ENCODE peak calls at places on chromosomes 7 and 10, in ten cellular contexts. O is activated effector memory CD4-positive, alpha-beta T cell treated with Interleukin-2 at 50 U/mL for 16 hours; M is left ventricle myocardium inferior; R is stimulated activated CD4-positive, alpha-beta T cell treated with anti-CD3 and anti-CD28 coated beads, Interleukin-1b, Interleukin-23, amount 100 ng/mL, for 24 hours; F is iris pigment epithelial cell; Z is caudate nucleus; Q is occipital lobe; D is AG08396; E is lower lobe of right lung; U is NCI-H1105. L is an unnamed sample.

GRCh38 chr10:125641398-125641797 is 41.6 kb downstream of the TEX36 start:
- DNase-seq in D (no peak), Z (no peak), E (no peak), F (no peak), R (no peak), U (no peak), M (no peak), Q (no peak), O (no peak), L (no peak)

GRCh38 chr10:124458874-124459273 is 2.7 kb upstream of the LHPP start:
- DNase-seq in O (no peak), Q (no peak), F (no peak), U (no peak), E (no peak), D (no peak), R (no peak), M (no peak), Z (no peak), L (no peak)

GRCh38 chr10:110919349-110919931 is at the start of gene SHOC2:
- DNase-seq in D (peak), F (peak), Q (peak), E (peak), O (peak), U (peak), M (peak), Z (peak), R (no peak), L (peak)

GRCh38 chr10:26215923-26216576 is 524 bp upstream of the GAD2 start:
- DNase-seq in O (no peak), D (peak), R (no peak), E (peak), F (peak), U (no peak), Q (no peak), M (no peak), Z (peak), L (peak)

GRCh38 chr7:103447073-103447960 is 1.3 kb upstream of the SLC26A5 start:
- DNase-seq in R (no peak), M (no peak), F (peak), Z (no peak), E (no peak), O (no peak), U (peak), Q (no peak), D (peak), L (no peak)

GRCh38 chr10:24215193-24215592 is 6.3 kb downstream of the KIAA1217 start:
- DNase-seq in U (no peak), Q (no peak), E (no peak), Z (no peak), M (no peak), D (no peak), O (no peak), R (no peak), F (peak), L (peak)

GRCh38 chr10:110379831-110380230 is 75.1 kb upstream of the SMNDC1 start:
- DNase-seq in F (no peak), Z (no peak), Q (no peak), U (no peak), E (no peak), D (no peak), M (no peak), R (no peak), O (no peak), L (no peak)

GRCh38 chr10:71241899-71242620 is 29.7 kb downstream of the UNC5B start:
- DNase-seq in Q (no peak), R (no peak), U (no peak), Z (no peak), M (peak), D (peak), O (no peak), E (no peak), F (no peak), L (peak)

GRCh38 chr10:110460111-110460809 is 37.4 kb upstream of the DUSP5 start:
- DNase-seq in E (no peak), Q (no peak), D (no peak), F (no peak), M (peak), O (no peak), R (no peak), Z (peak), U (no peak), L (peak)

GRCh38 chr10:11429439-11430052 is 181.9 kb downstream of the USP6NL start:
- DNase-seq in U (no peak), E (no peak), F (peak), R (no peak), M (no peak), D (no peak), Q (no peak), Z (no peak), O (no peak), L (no peak)

GRCh38 chr10:13685885-13686284 is 99.1 kb downstream of the PRPF18 start:
- DNase-seq in M (peak), Q (no peak), F (no peak), O (no peak), U (no peak), R (no peak), D (no peak), Z (peak), E (no peak), L (peak)

GRCh38 chr7:87331687-87332256 is 13.7 kb upstream of the CROT start:
- DNase-seq in D (no peak), O (no peak), M (no peak), U (no peak), Q (no peak), Z (no peak), R (no peak), E (no peak), F (no peak), L (no peak)

GRCh38 chr10:114239117-114239993 is at the start of gene VWA2:
- DNase-seq in E (peak), U (peak), F (no peak), O (no peak), D (no peak), Z (no peak), M (peak), R (no peak), Q (no peak), L (peak)

GRCh38 chr7:55189447-55189760 is 170.6 kb downstream of the EGFR start:
- DNase-seq in O (no peak), M (no peak), E (no peak), U (no peak), F (no peak), D (no peak), R (no peak), Q (no peak), Z (no peak), L (no peak)

GRCh38 chr7:147611402-147611801 is 979.2 kb upstream of the C7orf33 start:
- DNase-seq in O (no peak), E (no peak), F (no peak), Q (no peak), R (no peak), D (no peak), M (no peak), U (no peak), Z (no peak), L (no peak)

GRCh38 chr10:109934958-109935793 is 11.9 kb upstream of the XPNPEP1 start:
- DNase-seq in U (no peak), F (peak), M (no peak), R (no peak), O (peak), Z (no peak), Q (no peak), D (no peak), E (no peak), L (peak)

GRCh38 chr10:66680886-66681285 is 244.9 kb upstream of the LRRTM3 start:
- DNase-seq in Z (no peak), D (no peak), F (peak), Q (no peak), R (no peak), U (no peak), E (no peak), M (no peak), O (no peak), L (no peak)

GRCh38 chr10:98013122-98013521 is 17.3 kb downstream of the CRTAC1 start:
- DNase-seq in Q (no peak), Z (no peak), M (no peak), O (no peak), E (no peak), D (no peak), R (no peak), F (no peak), U (no peak), L (no peak)

GRCh38 chr10:126407831-126408230 is 19.6 kb upstream of the ADAM12 start:
- DNase-seq in E (no peak), R (no peak), O (no peak), D (no peak), U (no peak), Z (no peak), F (no peak), M (no peak), Q (no peak), L (no peak)

GRCh38 chr10:30386801-30387588 is 37.9 kb upstream of the MTPAP start:
- DNase-seq in M (no peak), F (no peak), Q (no peak), E (no peak), O (no peak), D (no peak), R (no peak), Z (no peak), U (no peak), L (no peak)

GRCh38 chr7:50068850-50069551 is 24.0 kb downstream of the ZPBP start:
- DNase-seq in O (no peak), U (peak), Z (no peak), E (no peak), R (no peak), F (peak), D (no peak), M (no peak), Q (no peak), L (no peak)

GRCh38 chr7:33981221-33981620 is 75.9 kb downstream of the BMPER start:
- DNase-seq in Q (no peak), E (no peak), U (no peak), R (no peak), O (no peak), M (no peak), F (no peak), D (no peak), Z (no peak), L (no peak)

GRCh38 chr7:105849122-105849855 is 27.1 kb downstream of the ATXN7L1 start:
- DNase-seq in O (peak), D (no peak), R (peak), M (no peak), E (no peak), Q (no peak), Z (no peak), F (peak), U (no peak), L (no peak)

GRCh38 chr10:126207313-126207771 is 180.9 kb downstream of the ADAM12 start:
- DNase-seq in O (no peak), U (no peak), D (no peak), M (no peak), Z (no peak), Q (no peak), R (no peak), E (no peak), F (no peak), L (no peak)

GRCh38 chr10:86583983-86584382 is 62.4 kb upstream of the WAPL start:
- DNase-seq in O (no peak), E (no peak), F (no peak), M (no peak), U (no peak), Q (no peak), Z (no peak), R (no peak), D (no peak), L (no peak)

GRCh38 chr7:87216701-87217508 is 2.6 kb downstream of the TMEM243 start:
- DNase-seq in M (no peak), O (no peak), Z (no peak), Q (no peak), R (peak), U (no peak), D (no peak), E (no peak), F (no peak), L (no peak)

GRCh38 chr7:45917658-45918057 is 3.4 kb downstream of the IGFBP3 start:
- DNase-seq in F (peak), M (peak), O (peak), Q (peak), E (peak), D (peak), R (peak), Z (peak), U (peak), L (peak)

GRCh38 chr7:144468990-144469732 is 65.7 kb upstream of the NOBOX start:
- DNase-seq in O (no peak), U (no peak), M (no peak), D (no peak), Q (no peak), E (no peak), R (no peak), Z (no peak), F (peak), L (no peak)

GRCh38 chr10:105017116-105017515 is 376.0 kb downstream of the SORCS3 start:
- DNase-seq in Q (no peak), Z (no peak), F (peak), O (no peak), R (no peak), E (no peak), M (no peak), D (no peak), U (no peak), L (no peak)

GRCh38 chr7:104156842-104157277 is 51.0 kb downstream of the ORC5 start:
- DNase-seq in O (no peak), U (peak), Q (no peak), E (no peak), D (peak), Z (no peak), M (no peak), R (no peak), F (peak), L (no peak)

GRCh38 chr7:149883452-149883861 is 9.7 kb downstream of the ATP6V0E2 start:
- DNase-seq in O (no peak), D (peak), Z (peak), Q (peak), R (no peak), E (peak), M (peak), U (peak), F (peak), L (peak)

GRCh38 chr7:27501001-27501400 is 161.7 kb downstream of the HIBADH start:
- DNase-seq in E (no peak), O (no peak), M (no peak), Q (no peak), Z (no peak), R (no peak), D (no peak), U (no peak), F (no peak), L (no peak)

GRCh38 chr7:3942778-3943177 is 641.7 kb downstream of the SDK1 start:
- DNase-seq in E (no peak), Z (no peak), O (no peak), R (no peak), D (no peak), M (no peak), Q (no peak), F (peak), U (no peak), L (no peak)

GRCh38 chr10:15541376-15541775 is 170.3 kb upstream of the FAM171A1 start:
- DNase-seq in Z (no peak), F (no peak), M (no peak), R (no peak), Q (no peak), O (no peak), D (no peak), U (no peak), E (no peak), L (no peak)

GRCh38 chr10:80697926-80698325 is 160.2 kb downstream of the SH2D4B start:
- DNase-seq in D (no peak), O (no peak), Q (no peak), R (no peak), M (no peak), F (no peak), U (no peak), Z (no peak), E (no peak), L (no peak)

GRCh38 chr7:77684030-77684429 is 12.2 kb upstream of the RSBN1L start:
- DNase-seq in D (no peak), R (no peak), Q (no peak), M (peak), Z (no peak), E (no peak), U (no peak), F (peak), O (no peak), L (peak)

GRCh38 chr7:149558149-149558861 is 60.7 kb upstream of the ZNF746 start:
- DNase-seq in D (peak), U (no peak), E (no peak), Z (peak), R (no peak), Q (no peak), F (no peak), M (no peak), O (no peak), L (no peak)

GRCh38 chr7:144824360-144824759 is 11.5 kb downstream of the TPK1 start:
- DNase-seq in F (peak), M (no peak), Q (no peak), E (no peak), D (peak), O (no peak), Z (no peak), R (no peak), U (no peak), L (no peak)

GRCh38 chr7:128099204-128099671 is 68.0 kb upstream of the LRRC4 start:
- DNase-seq in Q (no peak), U (no peak), E (no peak), F (peak), R (no peak), O (no peak), Z (no peak), M (no peak), D (no peak), L (no peak)

GRCh38 chr10:67767245-67767644 is 70.7 kb downstream of the DNAJC12 start:
- DNase-seq in E (no peak), F (no peak), U (no peak), Q (no peak), O (no peak), M (no peak), R (no peak), Z (no peak), D (no peak), L (no peak)